ENCODE peak calls at places on chromosomes 16 and 17, in four cellular contexts. P is activated CD4-positive, alpha-beta T cell treated with anti-CD3 and anti-CD28 coated beads, Interleukin-2, amount 50 U/mL, for 48 hours; T is effector CD4-positive, alpha-beta T cell; N is T47D. V is an unnamed sample.

GRCh38 chr16:8850279-8850885 is 18.4 kb downstream of the CARHSP1 start:
- DNase-seq in P (no peak), T (no peak), N (no peak), V (no peak)

GRCh38 chr17:57956311-57957119 is 1.3 kb upstream of the CUEDC1 start:
- DNase-seq in P (peak; percentile 32), T (peak; percentile 28), N (no peak), V (no peak)

GRCh38 chr17:68613739-68614298 is 12.7 kb upstream of the FAM20A start:
- DNase-seq in P (no peak), T (no peak), N (no peak), V (peak; percentile 79)

GRCh38 chr16:10525214-10525825 is 55.1 kb downstream of the EMP2 start:
- DNase-seq in P (no peak), T (no peak), N (no peak), V (peak; percentile 73)

GRCh38 chr16:159136-159849 is 6.5 kb upstream of the HBM start:
- DNase-seq in P (no peak), T (no peak), N (no peak), V (no peak)

GRCh38 chr16:17369441-17369951 is 101.3 kb downstream of the XYLT1 start:
- DNase-seq in P (peak; percentile 56), T (peak; percentile 69), N (no peak), V (no peak)

GRCh38 chr17:41100081-41100480 is 1.9 kb downstream of the KRTAP4-16 start:
- DNase-seq in P (no peak), T (no peak), N (no peak), V (no peak)

GRCh38 chr16:14527411-14528044 is 102.5 kb downstream of the PARN start:
- DNase-seq in P (no peak), T (no peak), N (no peak), V (no peak)

GRCh38 chr16:49849709-49850108 is 6.2 kb downstream of the ZNF423 start:
- DNase-seq in P (no peak), T (no peak), N (no peak), V (no peak)

GRCh38 chr17:38898812-38899348 is 26.5 kb upstream of the LASP1NB start:
- DNase-seq in P (peak; percentile 88), T (peak; percentile 77), N (no peak), V (no peak)

GRCh38 chr17:50593321-50593720 is 32.8 kb downstream of the CACNA1G start:
- DNase-seq in P (no peak), T (no peak), N (no peak), V (peak; percentile 78)

GRCh38 chr17:15999141-15999973 is at the start of the genes TTC19 and ZSWIM7:
- DNase-seq in P (peak; percentile 96), T (peak; percentile 90), N (peak; percentile 96), V (peak; percentile 94)

GRCh38 chr17:418421-418751 is 65.8 kb upstream of the RPH3AL start:
- DNase-seq in P (peak; percentile 33), T (peak; percentile 34), N (no peak), V (no peak)

GRCh38 chr16:15946257-15947044 is 3.0 kb upstream of the ABCC1 start:
- DNase-seq in P (no peak), T (no peak), N (no peak), V (no peak)

GRCh38 chr16:67429799-67430503 is 970 bp upstream of the HSD11B2 start:
- DNase-seq in P (no peak), T (no peak), N (no peak), V (no peak)

V was measured in Caco-2.